ENCODE peak calls at places on chromosomes 3 and 15, in seven cellular contexts. One of them, this sample, is unnamed.

GRCh38 chr3:197137741-197138140 is 108.1 kb upstream of the MELTF start:
- DNase-seq in right lobe of liver: peak; percentile 37
- DNase-seq in transverse colon: no peak
- DNase-seq in thoracic aorta: no peak
- DNase-seq in body of pancreas: no peak
- DNase-seq in right atrium auricular region: no peak
- DNase-seq in right cardiac atrium: peak; percentile 72
- DNase-seq in this sample: no peak

GRCh38 chr3:21170964-21171363 is 580.0 kb downstream of the ZNF385D start:
- DNase-seq in right lobe of liver: no peak
- DNase-seq in transverse colon: no peak
- DNase-seq in thoracic aorta: no peak
- DNase-seq in body of pancreas: no peak
- DNase-seq in right atrium auricular region: no peak
- DNase-seq in right cardiac atrium: no peak
- DNase-seq in this sample: no peak

GRCh38 chr15:22780267-22780666 is 6.2 kb upstream of the NIPA1 start:
- DNase-seq in right lobe of liver: no peak
- DNase-seq in transverse colon: no peak
- DNase-seq in thoracic aorta: no peak
- DNase-seq in body of pancreas: no peak
- DNase-seq in right atrium auricular region: no peak
- DNase-seq in right cardiac atrium: no peak
- DNase-seq in this sample: no peak

GRCh38 chr3:36734742-36735141 is 29.6 kb downstream of the DCLK3 start:
- DNase-seq in right lobe of liver: no peak
- DNase-seq in transverse colon: no peak
- DNase-seq in thoracic aorta: no peak
- DNase-seq in body of pancreas: no peak
- DNase-seq in right atrium auricular region: no peak
- DNase-seq in right cardiac atrium: no peak
- DNase-seq in this sample: no peak

GRCh38 chr3:172024679-172025078 is 14.7 kb upstream of the FNDC3B start:
- DNase-seq in right lobe of liver: no peak
- DNase-seq in transverse colon: no peak
- DNase-seq in thoracic aorta: no peak
- DNase-seq in body of pancreas: no peak
- DNase-seq in right atrium auricular region: no peak
- DNase-seq in right cardiac atrium: no peak
- DNase-seq in this sample: no peak

GRCh38 chr3:187909871-187910270 is 164.6 kb upstream of the BCL6 start:
- DNase-seq in right lobe of liver: no peak
- DNase-seq in transverse colon: no peak
- DNase-seq in thoracic aorta: no peak
- DNase-seq in body of pancreas: no peak
- DNase-seq in right atrium auricular region: no peak
- DNase-seq in right cardiac atrium: no peak
- DNase-seq in this sample: no peak

GRCh38 chr3:159860269-159860668 is 128.4 kb upstream of the IL12A start:
- DNase-seq in right lobe of liver: no peak
- DNase-seq in transverse colon: no peak
- DNase-seq in thoracic aorta: no peak
- DNase-seq in body of pancreas: no peak
- DNase-seq in right atrium auricular region: no peak
- DNase-seq in right cardiac atrium: no peak
- DNase-seq in this sample: no peak

GRCh38 chr15:58043192-58043903 is 22.2 kb downstream of the ALDH1A2 start:
- DNase-seq in right lobe of liver: peak; percentile 31
- DNase-seq in transverse colon: peak; percentile 53
- DNase-seq in thoracic aorta: no peak
- DNase-seq in body of pancreas: peak; percentile 56
- DNase-seq in right atrium auricular region: no peak
- DNase-seq in right cardiac atrium: peak; percentile 69
- DNase-seq in this sample: no peak

GRCh38 chr15:34721802-34722795 is 32.7 kb downstream of the GJD2 start:
- DNase-seq in right lobe of liver: peak; percentile 67
- DNase-seq in transverse colon: no peak
- DNase-seq in thoracic aorta: peak; percentile 43
- DNase-seq in body of pancreas: peak; percentile 35
- DNase-seq in right atrium auricular region: peak; percentile 82
- DNase-seq in right cardiac atrium: peak; percentile 89
- DNase-seq in this sample: no peak

GRCh38 chr15:38538328-38539007 is 26.1 kb downstream of the RASGRP1 start:
- DNase-seq in right lobe of liver: no peak
- DNase-seq in transverse colon: no peak
- DNase-seq in thoracic aorta: no peak
- DNase-seq in body of pancreas: no peak
- DNase-seq in right atrium auricular region: no peak
- DNase-seq in right cardiac atrium: no peak
- DNase-seq in this sample: no peak

GRCh38 chr3:22627993-22628499 is 575.1 kb upstream of the UBE2E2 start:
- DNase-seq in right lobe of liver: no peak
- DNase-seq in transverse colon: no peak
- DNase-seq in thoracic aorta: no peak
- DNase-seq in body of pancreas: no peak
- DNase-seq in right atrium auricular region: no peak
- DNase-seq in right cardiac atrium: no peak
- DNase-seq in this sample: no peak

GRCh38 chr15:88989578-88989977 is 76.4 kb upstream of the MFGE8 start:
- DNase-seq in right lobe of liver: no peak
- DNase-seq in transverse colon: no peak
- DNase-seq in thoracic aorta: no peak
- DNase-seq in body of pancreas: no peak
- DNase-seq in right atrium auricular region: no peak
- DNase-seq in right cardiac atrium: no peak
- DNase-seq in this sample: no peak

GRCh38 chr3:13217736-13218540 is 144.7 kb upstream of the IQSEC1 start:
- DNase-seq in right lobe of liver: peak; percentile 13
- DNase-seq in transverse colon: no peak
- DNase-seq in thoracic aorta: no peak
- DNase-seq in body of pancreas: no peak
- DNase-seq in right atrium auricular region: no peak
- DNase-seq in right cardiac atrium: no peak
- DNase-seq in this sample: no peak

GRCh38 chr3:13273604-13274105 is 146.5 kb downstream of the NUP210 start:
- DNase-seq in right lobe of liver: no peak
- DNase-seq in transverse colon: no peak
- DNase-seq in thoracic aorta: no peak
- DNase-seq in body of pancreas: no peak
- DNase-seq in right atrium auricular region: no peak
- DNase-seq in right cardiac atrium: no peak
- DNase-seq in this sample: no peak

GRCh38 chr3:30628931-30629590 is 22.7 kb downstream of the TGFBR2 start:
- DNase-seq in right lobe of liver: no peak
- DNase-seq in transverse colon: no peak
- DNase-seq in thoracic aorta: no peak
- DNase-seq in body of pancreas: no peak
- DNase-seq in right atrium auricular region: no peak
- DNase-seq in right cardiac atrium: no peak
- DNase-seq in this sample: no peak

GRCh38 chr3:171986755-171987535 is 52.4 kb upstream of the FNDC3B start:
- DNase-seq in right lobe of liver: no peak
- DNase-seq in transverse colon: no peak
- DNase-seq in thoracic aorta: no peak
- DNase-seq in body of pancreas: no peak
- DNase-seq in right atrium auricular region: no peak
- DNase-seq in right cardiac atrium: no peak
- DNase-seq in this sample: no peak

GRCh38 chr15:77597804-77598453 is 34.8 kb downstream of the LINGO1 start:
- DNase-seq in right lobe of liver: no peak
- DNase-seq in transverse colon: no peak
- DNase-seq in thoracic aorta: no peak
- DNase-seq in body of pancreas: no peak
- DNase-seq in right atrium auricular region: no peak
- DNase-seq in right cardiac atrium: peak; percentile 75
- DNase-seq in this sample: no peak

GRCh38 chr3:23748398-23749110 is 57.2 kb upstream of the UBE2E1 start:
- DNase-seq in right lobe of liver: no peak
- DNase-seq in transverse colon: no peak
- DNase-seq in thoracic aorta: no peak
- DNase-seq in body of pancreas: no peak
- DNase-seq in right atrium auricular region: no peak
- DNase-seq in right cardiac atrium: no peak
- DNase-seq in this sample: peak; percentile 46

GRCh38 chr3:52004906-52005395 is 9.3 kb upstream of the RPL29 start:
- DNase-seq in right lobe of liver: no peak
- DNase-seq in transverse colon: no peak
- DNase-seq in thoracic aorta: no peak
- DNase-seq in body of pancreas: no peak
- DNase-seq in right atrium auricular region: no peak
- DNase-seq in right cardiac atrium: peak; percentile 55
- DNase-seq in this sample: no peak

GRCh38 chr3:52004158-52004787 is 8.6 kb upstream of the RPL29 start:
- DNase-seq in right lobe of liver: no peak
- DNase-seq in transverse colon: no peak
- DNase-seq in thoracic aorta: no peak
- DNase-seq in body of pancreas: no peak
- DNase-seq in right atrium auricular region: no peak
- DNase-seq in right cardiac atrium: peak; percentile 84
- DNase-seq in this sample: no peak

GRCh38 chr3:52001443-52001974 is 5.8 kb upstream of the RPL29 start:
- DNase-seq in right lobe of liver: peak; percentile 72
- DNase-seq in transverse colon: peak; percentile 79
- DNase-seq in thoracic aorta: no peak
- DNase-seq in body of pancreas: peak; percentile 72
- DNase-seq in right atrium auricular region: peak; percentile 81
- DNase-seq in right cardiac atrium: peak; percentile 90
- DNase-seq in this sample: peak; percentile 71

GRCh38 chr3:52005571-52005986 is 9.9 kb upstream of the RPL29 start:
- DNase-seq in right lobe of liver: peak; percentile 59
- DNase-seq in transverse colon: no peak
- DNase-seq in thoracic aorta: no peak
- DNase-seq in body of pancreas: peak; percentile 77
- DNase-seq in right atrium auricular region: no peak
- DNase-seq in right cardiac atrium: peak; percentile 77
- DNase-seq in this sample: no peak

GRCh38 chr3:52002768-52003167 is 7.1 kb upstream of the RPL29 start:
- DNase-seq in right lobe of liver: no peak
- DNase-seq in transverse colon: no peak
- DNase-seq in thoracic aorta: no peak
- DNase-seq in body of pancreas: no peak
- DNase-seq in right atrium auricular region: no peak
- DNase-seq in right cardiac atrium: peak; percentile 31
- DNase-seq in this sample: no peak
- H3K4me3 ChIP-seq in right lobe of liver: no peak overlapping the region
- H3K4me3 ChIP-seq in transverse colon: no peak overlapping the region
- H3K4me3 ChIP-seq in thoracic aorta: no peak overlapping the region
- H3K4me3 ChIP-seq in body of pancreas: no peak overlapping the region
- H3K4me3 ChIP-seq in right atrium auricular region: no peak overlapping the region
- H3K4me3 ChIP-seq in right cardiac atrium: no peak overlapping the region
- H3K4me3 ChIP-seq in this sample: no peak overlapping the region

GRCh38 chr3:156685198-156685597 is 10.8 kb downstream of the TIPARP start:
- DNase-seq in right lobe of liver: no peak
- DNase-seq in transverse colon: no peak
- DNase-seq in thoracic aorta: no peak
- DNase-seq in body of pancreas: no peak
- DNase-seq in right atrium auricular region: no peak
- DNase-seq in right cardiac atrium: no peak
- DNase-seq in this sample: no peak

GRCh38 chr3:156680243-156680930 is 6.0 kb downstream of the TIPARP start:
- DNase-seq in right lobe of liver: no peak
- DNase-seq in transverse colon: no peak
- DNase-seq in thoracic aorta: no peak
- DNase-seq in body of pancreas: no peak
- DNase-seq in right atrium auricular region: no peak
- DNase-seq in right cardiac atrium: no peak
- DNase-seq in this sample: no peak

GRCh38 chr3:156682963-156683362 is 8.6 kb downstream of the TIPARP start:
- DNase-seq in right lobe of liver: no peak
- DNase-seq in transverse colon: no peak
- DNase-seq in thoracic aorta: no peak
- DNase-seq in body of pancreas: no peak
- DNase-seq in right atrium auricular region: no peak
- DNase-seq in right cardiac atrium: no peak
- DNase-seq in this sample: no peak

GRCh38 chr3:156681003-156681402 is 6.6 kb downstream of the TIPARP start:
- DNase-seq in right lobe of liver: no peak
- DNase-seq in transverse colon: peak; percentile 28
- DNase-seq in thoracic aorta: no peak
- DNase-seq in body of pancreas: peak; percentile 41
- DNase-seq in right atrium auricular region: peak; percentile 68
- DNase-seq in right cardiac atrium: peak; percentile 59
- DNase-seq in this sample: peak; percentile 45

GRCh38 chr3:156682491-156682890 is 8.1 kb downstream of the TIPARP start:
- DNase-seq in right lobe of liver: no peak
- DNase-seq in transverse colon: no peak
- DNase-seq in thoracic aorta: no peak
- DNase-seq in body of pancreas: no peak
- DNase-seq in right atrium auricular region: no peak
- DNase-seq in right cardiac atrium: no peak
- DNase-seq in this sample: no peak
- H3K4me1 ChIP-seq in right lobe of liver: peaks cover 35% of the 10 kb centered on the region
- H3K4me1 ChIP-seq in transverse colon: peaks cover 48% of the 10 kb centered on the region
- H3K4me1 ChIP-seq in thoracic aorta: peaks cover 94% of the 10 kb centered on the region
- H3K4me1 ChIP-seq in body of pancreas: peaks cover 74% of the 10 kb centered on the region
- H3K4me1 ChIP-seq in right atrium auricular region: no peaks in the 10 kb centered on the region
- H3K4me1 ChIP-seq in right cardiac atrium: peaks cover 10% of the 10 kb centered on the region
- H3K4me1 ChIP-seq in this sample: peaks cover 6% of the 10 kb centered on the region

GRCh38 chr3:11297126-11297525 is 24.9 kb downstream of the ATG7 start:
- DNase-seq in right lobe of liver: no peak
- DNase-seq in transverse colon: no peak
- DNase-seq in thoracic aorta: no peak
- DNase-seq in body of pancreas: no peak
- DNase-seq in right atrium auricular region: no peak
- DNase-seq in right cardiac atrium: no peak
- DNase-seq in this sample: no peak
- H3K27me3 ChIP-seq in right lobe of liver: no peaks in the 10 kb centered on the region
- H3K27me3 ChIP-seq in transverse colon: no peaks in the 10 kb centered on the region
- H3K27me3 ChIP-seq in thoracic aorta: no peaks in the 10 kb centered on the region
- H3K27me3 ChIP-seq in body of pancreas: no peaks in the 10 kb centered on the region
- H3K27me3 ChIP-seq in right atrium auricular region: no peaks in the 10 kb centered on the region
- H3K27me3 ChIP-seq in right cardiac atrium: no peaks in the 10 kb centered on the region
- H3K27me3 ChIP-seq in this sample: no peaks in the 10 kb centered on the region

GRCh38 chr3:14430706-14431470 is 28.5 kb downstream of the SLC6A6 start:
- DNase-seq in right lobe of liver: no peak
- DNase-seq in transverse colon: no peak
- DNase-seq in thoracic aorta: no peak
- DNase-seq in body of pancreas: no peak
- DNase-seq in right atrium auricular region: no peak
- DNase-seq in right cardiac atrium: no peak
- DNase-seq in this sample: no peak

GRCh38 chr3:14429689-14430452 is 27.5 kb downstream of the SLC6A6 start:
- DNase-seq in right lobe of liver: no peak
- DNase-seq in transverse colon: no peak
- DNase-seq in thoracic aorta: no peak
- DNase-seq in body of pancreas: no peak
- DNase-seq in right atrium auricular region: no peak
- DNase-seq in right cardiac atrium: peak; percentile 13
- DNase-seq in this sample: no peak

GRCh38 chr3:14431928-14432834 is 29.8 kb downstream of the SLC6A6 start:
- DNase-seq in right lobe of liver: peak; percentile 88
- DNase-seq in transverse colon: peak; percentile 93
- DNase-seq in thoracic aorta: peak; percentile 80
- DNase-seq in body of pancreas: peak; percentile 77
- DNase-seq in right atrium auricular region: peak; percentile 92
- DNase-seq in right cardiac atrium: peak; percentile 93
- DNase-seq in this sample: peak; percentile 94

GRCh38 chr3:14432996-14433572 is 30.7 kb downstream of the SLC6A6 start:
- DNase-seq in right lobe of liver: no peak
- DNase-seq in transverse colon: peak; percentile 34
- DNase-seq in thoracic aorta: no peak
- DNase-seq in body of pancreas: no peak
- DNase-seq in right atrium auricular region: no peak
- DNase-seq in right cardiac atrium: peak; percentile 60
- DNase-seq in this sample: no peak

GRCh38 chr3:14431556-14431927 is 29.1 kb downstream of the SLC6A6 start:
- DNase-seq in right lobe of liver: no peak
- DNase-seq in transverse colon: peak; percentile 34
- DNase-seq in thoracic aorta: no peak
- DNase-seq in body of pancreas: no peak
- DNase-seq in right atrium auricular region: no peak
- DNase-seq in right cardiac atrium: peak; percentile 56
- DNase-seq in this sample: peak; percentile 58
- H3K4me3 ChIP-seq in right lobe of liver: no peak overlapping the region
- H3K4me3 ChIP-seq in transverse colon: no peak overlapping the region
- H3K4me3 ChIP-seq in thoracic aorta: no peak overlapping the region
- H3K4me3 ChIP-seq in body of pancreas: no peak overlapping the region
- H3K4me3 ChIP-seq in right atrium auricular region: no peak overlapping the region
- H3K4me3 ChIP-seq in right cardiac atrium: no peak overlapping the region
- H3K4me3 ChIP-seq in this sample: no peak overlapping the region